ENCODE peak calls at places on chromosomes 6 and 20, in ten cellular contexts. O is A549, F is IMR-90, J is endothelial cell of umbilical vein, P is stomach, R is Peyer's patch, H is breast epithelium, G is adrenal gland, M is suprapubic skin, X is HCT116. B is an unnamed sample.

GRCh38 chr6:129184808-129185366 is 301.9 kb downstream of the LAMA2 start:
- DNase-seq in J (no peak), P (no peak), O (no peak), X (no peak), G (no peak), M (no peak), F (peak), R (no peak), H (no peak), B (no peak)

GRCh38 chr20:32465092-32465900 is 107.2 kb downstream of the ASXL1 start:
- DNase-seq in X (no peak), H (peak), F (peak), R (no peak), M (peak), O (peak), G (peak), P (peak), J (peak), B (peak)

GRCh38 chr6:98200084-98200483 is 634.3 kb upstream of the POU3F2 start:
- DNase-seq in O (no peak), J (no peak), M (no peak), G (no peak), F (no peak), H (no peak), P (no peak), X (no peak), R (no peak), B (no peak)

GRCh38 chr6:33014841-33015634 is 5.6 kb upstream of the HLA-DOA start:
- DNase-seq in F (peak), H (no peak), P (peak), J (peak), O (peak), X (peak), R (peak), M (no peak), G (peak), B (no peak)

GRCh38 chr20:11128131-11128831 is 454.5 kb upstream of the JAG1 start:
- DNase-seq in P (no peak), G (no peak), X (no peak), M (no peak), H (no peak), O (no peak), F (peak), R (no peak), J (no peak), B (no peak)

GRCh38 chr20:50491926-50492634 is 18.1 kb upstream of the PTPN1 start:
- DNase-seq in O (no peak), G (peak), R (no peak), M (no peak), H (no peak), P (no peak), J (no peak), F (peak), X (no peak), B (no peak)

GRCh38 chr20:59771506-59772372 is 161.7 kb downstream of the SYCP2 start:
- DNase-seq in J (no peak), R (no peak), M (no peak), X (no peak), O (no peak), F (no peak), P (no peak), G (no peak), H (no peak), B (no peak)

GRCh38 chr6:10553869-10554268 is 32.7 kb downstream of the GCNT2 start:
- DNase-seq in R (no peak), P (no peak), J (no peak), X (no peak), G (no peak), M (no peak), H (no peak), F (no peak), O (no peak), B (no peak)

GRCh38 chr20:57958050-57958420 is 248.2 kb upstream of the PMEPA1 start:
- DNase-seq in H (no peak), M (no peak), F (no peak), R (no peak), J (no peak), G (no peak), X (no peak), O (no peak), P (no peak), B (no peak)

GRCh38 chr6:138833819-138834539 is 38.1 kb downstream of the ECT2L start:
- DNase-seq in M (no peak), R (no peak), G (peak), F (no peak), O (no peak), J (no peak), P (peak), H (no peak), X (no peak), B (peak)

GRCh38 chr6:139943391-139943790 is 568.9 kb upstream of the CITED2 start:
- DNase-seq in G (no peak), X (no peak), H (no peak), F (peak), P (no peak), O (peak), R (no peak), J (peak), M (no peak), B (no peak)

GRCh38 chr20:5481872-5482271 is 165.1 kb upstream of the PROKR2 start:
- DNase-seq in F (no peak), G (no peak), M (no peak), X (no peak), O (no peak), H (no peak), P (no peak), R (no peak), J (no peak), B (no peak)

GRCh38 chr6:30002871-30003270 is 58.2 kb upstream of the POLR1H start:
- DNase-seq in R (no peak), F (peak), P (no peak), J (no peak), O (no peak), X (no peak), M (no peak), H (no peak), G (peak), B (no peak)

GRCh38 chr6:20674664-20675063 is 140.4 kb downstream of the CDKAL1 start:
- DNase-seq in X (no peak), R (no peak), F (no peak), J (no peak), G (no peak), P (no peak), H (no peak), M (no peak), O (no peak), B (no peak)

DNA sequence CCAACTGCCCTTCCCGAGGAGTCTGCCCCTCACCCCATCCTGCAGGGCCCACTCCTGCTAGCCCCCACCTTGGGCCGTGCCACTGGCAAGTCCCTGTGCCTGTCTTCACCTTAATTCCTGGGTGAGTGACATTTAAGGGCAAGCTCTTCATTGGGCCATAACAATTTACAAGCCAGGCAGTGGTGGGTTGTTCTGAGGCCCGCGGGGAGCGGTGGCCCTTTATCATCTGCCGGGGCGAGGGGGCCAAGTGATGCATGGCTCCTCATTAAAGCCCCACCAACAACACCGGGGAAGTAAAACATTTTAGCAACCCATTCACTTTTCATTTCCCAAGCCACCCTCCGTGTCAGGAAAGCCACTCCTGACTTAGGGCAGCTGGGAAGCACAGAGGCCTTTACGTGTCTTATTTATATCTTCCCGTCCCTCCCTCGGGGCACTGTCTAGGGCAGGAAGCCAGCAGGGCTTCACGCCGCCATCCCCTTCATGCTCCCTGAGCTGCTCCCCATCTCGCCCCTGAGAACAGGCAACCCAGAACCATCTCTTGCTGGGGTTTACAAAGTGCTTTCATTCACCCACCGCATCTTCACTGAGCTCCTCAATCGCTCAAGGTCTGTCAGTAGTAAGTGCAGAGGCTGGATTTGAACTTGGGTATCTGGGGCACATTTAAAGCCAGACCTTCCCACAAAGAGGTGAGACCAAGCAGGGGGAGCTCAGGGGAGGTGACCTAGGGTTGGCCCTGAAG is 55.5 kb upstream of the CCDC167 start:
- DNase-seq in P (no peak), X (no peak), F (no peak), R (no peak), G (no peak), J (no peak), O (no peak), H (no peak), M (no peak), B (no peak)
- TF ChIP-seq POLR2A in P (no peak), X (no peak), F (no peak), R (no peak), G (no peak), J (no peak), O (no peak), H (no peak), M (no peak), B (no peak)

GRCh38 chr6:132733288-132733687 is 19.4 kb upstream of the VNN1 start:
- DNase-seq in O (no peak), H (no peak), F (peak), G (no peak), M (no peak), J (no peak), P (no peak), R (no peak), X (no peak), B (no peak)

GRCh38 chr6:132730560-132730959 is 16.7 kb upstream of the VNN1 start:
- DNase-seq in J (no peak), F (peak), X (no peak), R (no peak), M (no peak), P (no peak), G (no peak), H (no peak), O (peak), B (no peak)

GRCh38 chr6:132728616-132729015 is 14.8 kb upstream of the VNN1 start:
- DNase-seq in H (no peak), X (no peak), G (no peak), J (no peak), P (no peak), F (no peak), R (no peak), M (no peak), O (peak), B (no peak)

GRCh38 chr6:132733814-132734213 is 20.0 kb upstream of the VNN1 start:
- DNase-seq in O (no peak), F (no peak), M (no peak), P (no peak), H (no peak), X (no peak), J (no peak), R (no peak), G (no peak), B (no peak)

GRCh38 chr6:132731086-132731485 is 17.2 kb upstream of the VNN1 start:
- DNase-seq in X (no peak), R (no peak), F (peak), H (no peak), J (no peak), P (no peak), M (no peak), O (no peak), G (no peak), B (no peak)
- H3K4me3 ChIP-seq in X (no peak), R (no peak), F (no peak), H (no peak), J (no peak), P (no peak), M (no peak), O (no peak), G (no peak), B (no peak)

GRCh38 chr20:21125849-21126840 is at the start of gene KIZ:
- DNase-seq in P (peak), J (peak), M (peak), F (peak), O (peak), R (peak), G (peak), H (peak), X (peak), B (peak)
- TF ChIP-seq POLR2A in P (no peak), J (peak), M (no peak), F (peak), O (peak), R (peak), G (peak), H (peak), X (peak), B (peak)

GRCh38 chr6:27174958-27175357 is 72.5 kb upstream of the PRSS16 start:
- DNase-seq in F (no peak), M (no peak), R (no peak), O (no peak), X (no peak), P (no peak), J (no peak), G (no peak), H (no peak), B (no peak)

GRCh38 chr6:27178001-27178730 is 69.3 kb upstream of the PRSS16 start:
- DNase-seq in M (no peak), J (peak), X (peak), H (no peak), R (peak), F (peak), P (peak), O (peak), G (peak), B (peak)

GRCh38 chr6:27177454-27178000 is 70.0 kb upstream of the PRSS16 start:
- DNase-seq in O (peak), X (peak), P (peak), F (peak), J (peak), H (peak), G (peak), R (peak), M (peak), B (peak)

GRCh38 chr6:27178860-27179259 is 68.6 kb upstream of the PRSS16 start:
- DNase-seq in G (no peak), F (no peak), M (no peak), O (no peak), R (no peak), X (no peak), P (no peak), H (no peak), J (no peak), B (no peak)

GRCh38 chr6:27176096-27176495 is 71.4 kb upstream of the PRSS16 start:
- DNase-seq in O (no peak), M (no peak), F (peak), P (no peak), G (no peak), X (no peak), H (no peak), J (no peak), R (no peak), B (no peak)
- H3K4me3 ChIP-seq in O (no peak), M (no peak), F (no peak), P (peak), G (no peak), X (no peak), H (peak), J (no peak), R (no peak), B (no peak)

GRCh38 chr6:31545291-31545690 is 1.1 kb downstream of the ATP6V1G2 start:
- DNase-seq in J (no peak), F (no peak), M (no peak), P (no peak), R (no peak), O (no peak), G (no peak), H (no peak), X (no peak), B (no peak)

GRCh38 chr6:31548423-31548873 is 1.0 kb downstream of the NFKBIL1 start:
- DNase-seq in H (no peak), X (no peak), P (no peak), G (no peak), J (no peak), M (no peak), O (no peak), F (no peak), R (no peak), B (no peak)

GRCh38 chr6:31547727-31548422 is 467 bp downstream of the NFKBIL1 start:
- DNase-seq in J (no peak), M (peak), H (no peak), X (no peak), R (no peak), G (no peak), F (no peak), O (no peak), P (no peak), B (no peak)

GRCh38 chr6:31546339-31546961 is at the start of gene ATP6V1G2:
- DNase-seq in M (peak), J (peak), X (peak), G (peak), H (peak), P (peak), R (peak), F (peak), O (peak), B (peak)

GRCh38 chr6:31546962-31547726 is at the start of gene NFKBIL1:
- DNase-seq in M (peak), J (peak), H (peak), X (peak), O (peak), R (peak), P (peak), F (peak), G (peak), B (peak)
- TF ChIP-seq POLR2A in M (peak), J (peak), H (peak), X (peak), O (no peak), R (no peak), P (no peak), F (peak), G (peak), B (peak)

B was measured in uterus.